ENCODE peak calls at places on chromosomes 11 and 22, in five cellular contexts. One of them, this sample, is unnamed.

GRCh38 chr11:118082880-118083543 is 3.8 kb downstream of the SMIM35 start:
- DNase-seq in fibroblast of lung: no peak
- DNase-seq in Panc1: no peak
- DNase-seq in mammary epithelial cell: no peak
- DNase-seq in tibial artery: no peak
- DNase-seq in this sample: no peak

GRCh38 chr11:70387564-70387963 is 10.8 kb upstream of the CTTN start:
- DNase-seq in fibroblast of lung: no peak
- DNase-seq in Panc1: no peak
- DNase-seq in mammary epithelial cell: no peak
- DNase-seq in tibial artery: no peak
- DNase-seq in this sample: no peak

GRCh38 chr22:20507253-20508066 is at the start of gene MED15:
- DNase-seq in fibroblast of lung: peak; percentile 88
- DNase-seq in Panc1: no peak
- DNase-seq in mammary epithelial cell: peak; percentile 86
- DNase-seq in tibial artery: peak; percentile 91
- DNase-seq in this sample: no peak

GRCh38 chr11:63915961-63916836 is 765 bp downstream of the RCOR2 start:
- DNase-seq in fibroblast of lung: no peak
- DNase-seq in Panc1: no peak
- DNase-seq in mammary epithelial cell: no peak
- DNase-seq in tibial artery: no peak
- DNase-seq in this sample: no peak

GRCh38 chr11:59801981-59802638 is 8.5 kb downstream of the MRPL16 start:
- DNase-seq in fibroblast of lung: peak; percentile 43
- DNase-seq in Panc1: no peak
- DNase-seq in mammary epithelial cell: peak; percentile 24
- DNase-seq in tibial artery: no peak
- DNase-seq in this sample: no peak

GRCh38 chr11:71178076-71178475 is 74.3 kb downstream of the SHANK2 start:
- DNase-seq in fibroblast of lung: no peak
- DNase-seq in Panc1: no peak
- DNase-seq in mammary epithelial cell: peak; percentile 51
- DNase-seq in tibial artery: no peak
- DNase-seq in this sample: no peak

GRCh38 chr11:121929581-121929980 is 186.4 kb downstream of the BLID start:
- DNase-seq in fibroblast of lung: peak; percentile 82
- DNase-seq in Panc1: no peak
- DNase-seq in mammary epithelial cell: no peak
- DNase-seq in tibial artery: no peak
- DNase-seq in this sample: no peak

GRCh38 chr11:20161230-20161918 is 1.1 kb upstream of the DBX1 start:
- DNase-seq in fibroblast of lung: peak; percentile 3
- DNase-seq in Panc1: no peak
- DNase-seq in mammary epithelial cell: no peak
- DNase-seq in tibial artery: no peak
- DNase-seq in this sample: no peak

GRCh38 chr11:59173080-59173963 is 1.4 kb downstream of the DTX4 start:
- DNase-seq in fibroblast of lung: peak; percentile 30
- DNase-seq in Panc1: no peak
- DNase-seq in mammary epithelial cell: peak; percentile 48
- DNase-seq in tibial artery: no peak
- DNase-seq in this sample: no peak

GRCh38 chr11:71302534-71302909 is 50.1 kb upstream of the SHANK2 start:
- DNase-seq in fibroblast of lung: no peak
- DNase-seq in Panc1: no peak
- DNase-seq in mammary epithelial cell: no peak
- DNase-seq in tibial artery: no peak
- DNase-seq in this sample: no peak

GRCh38 chr22:46618667-46619066 is 1.5 kb upstream of the GRAMD4 start:
- DNase-seq in fibroblast of lung: no peak
- DNase-seq in Panc1: no peak
- DNase-seq in mammary epithelial cell: no peak
- DNase-seq in tibial artery: no peak
- DNase-seq in this sample: no peak

GRCh38 chr11:45507916-45508315 is 157.5 kb downstream of the CHST1 start:
- DNase-seq in fibroblast of lung: no peak
- DNase-seq in Panc1: no peak
- DNase-seq in mammary epithelial cell: no peak
- DNase-seq in tibial artery: no peak
- DNase-seq in this sample: no peak

GRCh38 chr11:66739983-66740382 is 11.0 kb upstream of the SPTBN2 start:
- DNase-seq in fibroblast of lung: peak; percentile 55
- DNase-seq in Panc1: no peak
- DNase-seq in mammary epithelial cell: peak; percentile 34
- DNase-seq in tibial artery: no peak
- DNase-seq in this sample: peak; percentile 9

GRCh38 chr22:36986242-36986821 is 32.9 kb downstream of the TST start:
- DNase-seq in fibroblast of lung: no peak
- DNase-seq in Panc1: peak; percentile 5
- DNase-seq in mammary epithelial cell: no peak
- DNase-seq in tibial artery: no peak
- DNase-seq in this sample: no peak

GRCh38 chr11:79431535-79431934 is 9.3 kb downstream of the TENM4 start:
- DNase-seq in fibroblast of lung: peak; percentile 92
- DNase-seq in Panc1: no peak
- DNase-seq in mammary epithelial cell: peak; percentile 94
- DNase-seq in tibial artery: no peak
- DNase-seq in this sample: no peak

GRCh38 chr11:10829139-10829538 is 20.4 kb upstream of the EIF4G2 start:
- DNase-seq in fibroblast of lung: no peak
- DNase-seq in Panc1: no peak
- DNase-seq in mammary epithelial cell: no peak
- DNase-seq in tibial artery: no peak
- DNase-seq in this sample: no peak

GRCh38 chr11:19557720-19558140 is 154.9 kb upstream of the NAV2 start:
- DNase-seq in fibroblast of lung: peak; percentile 47
- DNase-seq in Panc1: peak; percentile 53
- DNase-seq in mammary epithelial cell: peak; percentile 56
- DNase-seq in tibial artery: peak; percentile 67
- DNase-seq in this sample: no peak

GRCh38 chr22:45877651-45878050 is 99.3 kb downstream of the WNT7B start:
- DNase-seq in fibroblast of lung: no peak
- DNase-seq in Panc1: no peak
- DNase-seq in mammary epithelial cell: no peak
- DNase-seq in tibial artery: peak; percentile 11
- DNase-seq in this sample: no peak

GRCh38 chr11:30244255-30244654 is 13.4 kb downstream of the FSHB start:
- DNase-seq in fibroblast of lung: peak; percentile 86
- DNase-seq in Panc1: no peak
- DNase-seq in mammary epithelial cell: peak; percentile 72
- DNase-seq in tibial artery: no peak
- DNase-seq in this sample: no peak

GRCh38 chr11:129385801-129386200 is 10.2 kb downstream of the BARX2 start:
- DNase-seq in fibroblast of lung: no peak
- DNase-seq in Panc1: no peak
- DNase-seq in mammary epithelial cell: no peak
- DNase-seq in tibial artery: no peak
- DNase-seq in this sample: no peak

GRCh38 chr11:19520681-19521080 is 192.0 kb upstream of the NAV2 start:
- DNase-seq in fibroblast of lung: no peak
- DNase-seq in Panc1: no peak
- DNase-seq in mammary epithelial cell: no peak
- DNase-seq in tibial artery: no peak
- DNase-seq in this sample: no peak

GRCh38 chr11:70456921-70457532 is 58.7 kb downstream of the CTTN start:
- DNase-seq in fibroblast of lung: peak; percentile 58
- DNase-seq in Panc1: no peak
- DNase-seq in mammary epithelial cell: no peak
- DNase-seq in tibial artery: no peak
- DNase-seq in this sample: no peak

GRCh38 chr11:84289381-84289906 is 1003.3 kb upstream of the CCDC90B start:
- DNase-seq in fibroblast of lung: peak; percentile 91
- DNase-seq in Panc1: no peak
- DNase-seq in mammary epithelial cell: peak; percentile 55
- DNase-seq in tibial artery: no peak
- DNase-seq in this sample: peak; percentile 5

GRCh38 chr22:35616043-35616442 is 1.1 kb downstream of the MB start:
- DNase-seq in fibroblast of lung: no peak
- DNase-seq in Panc1: no peak
- DNase-seq in mammary epithelial cell: no peak
- DNase-seq in tibial artery: no peak
- DNase-seq in this sample: no peak

GRCh38 chr11:287821-288327 is 1.1 kb upstream of the PGGHG start:
- DNase-seq in fibroblast of lung: no peak
- DNase-seq in Panc1: no peak
- DNase-seq in mammary epithelial cell: no peak
- DNase-seq in tibial artery: peak; percentile 18
- DNase-seq in this sample: no peak

GRCh38 chr22:49302530-49302929 is 525.1 kb downstream of the BRD1 start:
- DNase-seq in fibroblast of lung: no peak
- DNase-seq in Panc1: no peak
- DNase-seq in mammary epithelial cell: no peak
- DNase-seq in tibial artery: no peak
- DNase-seq in this sample: no peak

GRCh38 chr22:17786435-17787158 is 12.3 kb upstream of the BID start:
- DNase-seq in fibroblast of lung: peak; percentile 25
- DNase-seq in Panc1: no peak
- DNase-seq in mammary epithelial cell: peak; percentile 30
- DNase-seq in tibial artery: peak; percentile 34
- DNase-seq in this sample: no peak

GRCh38 chr22:17788023-17788330 is 13.7 kb upstream of the BID start:
- DNase-seq in fibroblast of lung: no peak
- DNase-seq in Panc1: no peak
- DNase-seq in mammary epithelial cell: no peak
- DNase-seq in tibial artery: no peak
- DNase-seq in this sample: no peak

GRCh38 chr22:17787159-17788022 is 13.1 kb upstream of the BID start:
- DNase-seq in fibroblast of lung: peak; percentile 11
- DNase-seq in Panc1: no peak
- DNase-seq in mammary epithelial cell: no peak
- DNase-seq in tibial artery: no peak
- DNase-seq in this sample: no peak

GRCh38 chr22:17789379-17790200 is 15.3 kb upstream of the BID start:
- DNase-seq in fibroblast of lung: no peak
- DNase-seq in Panc1: no peak
- DNase-seq in mammary epithelial cell: no peak
- DNase-seq in tibial artery: no peak
- DNase-seq in this sample: no peak

DNA sequence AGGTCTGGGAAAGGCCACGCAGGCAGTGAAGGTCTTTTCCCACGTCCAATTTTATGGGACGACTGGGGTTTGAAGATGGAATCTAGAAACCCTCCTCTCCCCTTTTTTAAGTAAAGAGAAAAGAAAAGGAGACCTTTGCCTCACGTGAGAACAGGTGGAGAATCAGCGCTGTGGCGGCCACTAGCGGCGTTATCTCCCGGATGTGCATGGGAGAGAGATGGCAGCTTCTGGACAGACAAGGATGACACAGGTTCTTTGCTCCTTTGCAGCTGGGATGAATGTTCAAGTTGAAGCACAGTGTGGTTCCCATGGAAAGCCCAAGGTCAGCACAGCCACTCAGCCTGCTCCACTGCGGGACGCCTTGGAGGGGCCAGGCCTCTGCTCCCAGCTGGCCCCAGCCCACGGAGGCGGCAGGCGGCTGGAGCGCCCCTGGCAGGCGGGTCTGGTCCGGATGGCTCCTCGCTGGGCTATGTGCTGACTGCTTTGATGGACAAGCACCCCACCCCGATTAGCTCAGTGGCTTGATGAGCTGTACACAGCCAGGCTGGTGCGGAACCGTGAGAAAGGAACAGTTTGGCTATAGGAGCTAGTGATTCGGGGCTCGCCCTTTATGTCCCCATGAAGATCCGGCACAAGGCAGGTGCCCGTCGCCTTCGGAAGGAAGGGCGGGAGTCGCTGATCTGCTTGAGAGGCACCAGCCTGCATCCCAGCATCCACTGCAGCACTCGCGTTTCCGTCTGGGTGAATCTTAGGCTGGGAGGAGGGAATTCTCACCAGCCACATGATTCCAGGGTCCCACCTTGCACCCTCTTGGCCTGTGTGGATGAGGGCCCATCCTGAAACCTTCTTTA is 14.5 kb upstream of the BID start:
- DNase-seq in fibroblast of lung: no peak
- DNase-seq in Panc1: no peak
- DNase-seq in mammary epithelial cell: no peak
- DNase-seq in tibial artery: no peak
- DNase-seq in this sample: no peak
- TF ChIP-seq CTCF in fibroblast of lung: no peak
- TF ChIP-seq CTCF in Panc1: no peak
- TF ChIP-seq CTCF in mammary epithelial cell: no peak
- TF ChIP-seq CTCF in tibial artery: no peak
- TF ChIP-seq CTCF in this sample: peak; percentile 8

DNA sequence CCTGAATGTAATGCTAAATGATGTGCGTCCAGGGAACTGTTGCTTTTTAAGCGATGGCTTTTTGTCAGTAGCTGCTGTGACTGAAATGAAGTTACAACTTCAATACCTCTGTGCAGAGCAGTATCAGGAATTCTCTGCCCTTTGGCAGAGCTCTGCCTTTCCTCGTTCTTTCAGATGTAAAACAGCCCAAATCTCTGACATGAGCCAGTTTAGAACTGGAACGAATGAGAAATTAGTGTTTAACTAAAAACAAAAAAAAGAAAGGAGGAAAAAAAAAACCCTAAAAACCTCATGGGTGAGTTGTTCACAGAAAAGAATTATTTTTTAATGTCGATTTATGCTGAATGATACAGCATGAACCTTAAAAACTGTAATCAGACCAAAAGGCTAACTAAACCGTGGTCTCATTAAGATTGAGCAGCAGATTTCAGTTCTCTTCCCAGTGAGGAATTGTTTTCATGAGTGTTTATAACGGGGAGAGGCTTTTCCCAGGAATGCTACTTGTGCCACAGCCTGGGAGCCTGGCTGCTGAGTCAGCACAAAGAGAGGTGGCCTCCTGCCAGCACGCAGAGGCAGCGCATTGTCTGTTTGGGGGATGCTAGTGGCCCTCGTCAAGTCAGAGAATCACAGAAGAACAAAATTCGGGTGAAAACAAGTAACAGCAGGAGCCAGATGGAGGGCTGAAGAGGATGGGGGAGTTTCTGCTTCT is 146.2 kb upstream of the RASSF10 start:
- DNase-seq in fibroblast of lung: peak; percentile 92
- DNase-seq in Panc1: no peak
- DNase-seq in mammary epithelial cell: peak; percentile 24
- DNase-seq in tibial artery: no peak
- DNase-seq in this sample: no peak
- H3K4me3 ChIP-seq in fibroblast of lung: peak overlapping the region; percentile 21
- H3K4me3 ChIP-seq in Panc1: no peak overlapping the region
- H3K4me3 ChIP-seq in mammary epithelial cell: no peak overlapping the region
- H3K4me3 ChIP-seq in tibial artery: no peak overlapping the region
- H3K4me3 ChIP-seq in this sample: no peak overlapping the region

DNA sequence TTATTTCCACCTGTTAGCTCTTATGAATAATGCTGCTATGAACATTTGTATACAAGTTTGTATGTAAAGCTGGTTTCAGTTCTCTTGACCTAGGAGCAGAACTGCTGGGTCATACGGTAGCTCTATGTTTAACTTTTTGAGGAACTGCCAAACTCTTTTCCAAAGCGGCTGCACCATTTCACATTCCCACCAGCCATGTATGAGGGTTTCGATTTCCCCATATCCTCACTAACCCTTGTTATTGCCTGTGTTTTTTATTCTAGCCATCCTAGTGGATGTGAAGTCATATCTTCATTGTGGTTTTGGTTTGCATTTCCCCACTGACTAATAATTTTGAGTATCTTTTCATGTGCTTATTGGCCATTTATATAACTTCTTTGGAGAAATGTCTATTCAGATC is 21.0 kb downstream of the EXT2 start:
- DNase-seq in fibroblast of lung: no peak
- DNase-seq in Panc1: no peak
- DNase-seq in mammary epithelial cell: no peak
- DNase-seq in tibial artery: no peak
- DNase-seq in this sample: no peak
- H3K36me3 ChIP-seq in fibroblast of lung: peaks cover 2% of the 10 kb centered on the region
- H3K36me3 ChIP-seq in Panc1: no peaks in the 10 kb centered on the region
- H3K36me3 ChIP-seq in mammary epithelial cell: peaks cover 4% of the 10 kb centered on the region
- H3K36me3 ChIP-seq in tibial artery: peaks cover 31% of the 10 kb centered on the region
- H3K36me3 ChIP-seq in this sample: peaks cover 9% of the 10 kb centered on the region

GRCh38 chr11:2331404-2331803 is 29.6 kb downstream of the TSPAN32 start:
- DNase-seq in fibroblast of lung: no peak
- DNase-seq in Panc1: no peak
- DNase-seq in mammary epithelial cell: no peak
- DNase-seq in tibial artery: no peak
- DNase-seq in this sample: no peak
- TF ChIP-seq CTCF in fibroblast of lung: no peak
- TF ChIP-seq CTCF in Panc1: no peak
- TF ChIP-seq CTCF in mammary epithelial cell: no peak
- TF ChIP-seq CTCF in tibial artery: no peak
- TF ChIP-seq CTCF in this sample: no peak